ENCODE peak calls at places on chromosomes 13 and 19, in eight cellular contexts. One of them, this sample, is unnamed. For H3K4me1, the result is how much of the 10 kb centered on the place peaks cover.

GRCh38 chr13:50928609-50929274 is 19.2 kb downstream of the RNASEH2B start:
- DNase-seq in psoas muscle: no peak
- DNase-seq in tibial nerve: no peak
- DNase-seq in uterus: no peak
- DNase-seq in H1: no peak
- DNase-seq in cardiac muscle cell: peak
- DNase-seq in endodermal cell: no peak
- DNase-seq in osteoblast: no peak
- DNase-seq in this sample: no peak

GRCh38 chr19:3368848-3369336 is 2.5 kb downstream of the NFIC start:
- DNase-seq in psoas muscle: no peak
- DNase-seq in tibial nerve: no peak
- DNase-seq in uterus: no peak
- DNase-seq in H1: no peak
- DNase-seq in cardiac muscle cell: peak
- DNase-seq in endodermal cell: peak
- DNase-seq in osteoblast: peak
- DNase-seq in this sample: no peak

GRCh38 chr19:34430738-34431625 is 2.8 kb downstream of the UBA2 start:
- DNase-seq in psoas muscle: no peak
- DNase-seq in tibial nerve: no peak
- DNase-seq in uterus: no peak
- DNase-seq in H1: no peak
- DNase-seq in cardiac muscle cell: peak
- DNase-seq in endodermal cell: peak
- DNase-seq in osteoblast: peak
- DNase-seq in this sample: no peak

GRCh38 chr19:39182174-39182505 is 14.6 kb upstream of the NCCRP1 start:
- DNase-seq in psoas muscle: no peak
- DNase-seq in tibial nerve: no peak
- DNase-seq in uterus: no peak
- DNase-seq in H1: no peak
- DNase-seq in cardiac muscle cell: no peak
- DNase-seq in endodermal cell: no peak
- DNase-seq in osteoblast: peak
- DNase-seq in this sample: no peak

GRCh38 chr19:2902590-2903218 is 2.0 kb downstream of the ZNF57 start:
- DNase-seq in psoas muscle: no peak
- DNase-seq in tibial nerve: no peak
- DNase-seq in uterus: no peak
- DNase-seq in H1: no peak
- DNase-seq in cardiac muscle cell: no peak
- DNase-seq in endodermal cell: no peak
- DNase-seq in osteoblast: no peak
- DNase-seq in this sample: no peak

GRCh38 chr13:94056362-94056990 is 423.0 kb downstream of the DCT start:
- DNase-seq in psoas muscle: no peak
- DNase-seq in tibial nerve: no peak
- DNase-seq in uterus: no peak
- DNase-seq in H1: no peak
- DNase-seq in cardiac muscle cell: no peak
- DNase-seq in endodermal cell: no peak
- DNase-seq in osteoblast: peak
- DNase-seq in this sample: no peak

GRCh38 chr19:35000647-35001501 is 751 bp downstream of the GRAMD1A start:
- DNase-seq in psoas muscle: no peak
- DNase-seq in tibial nerve: no peak
- DNase-seq in uterus: no peak
- DNase-seq in H1: peak
- DNase-seq in cardiac muscle cell: peak
- DNase-seq in endodermal cell: peak
- DNase-seq in osteoblast: peak
- DNase-seq in this sample: no peak

GRCh38 chr13:29969286-29969685 is 118.9 kb upstream of the UBL3 start:
- DNase-seq in psoas muscle: no peak
- DNase-seq in tibial nerve: no peak
- DNase-seq in uterus: peak
- DNase-seq in H1: no peak
- DNase-seq in cardiac muscle cell: peak
- DNase-seq in endodermal cell: no peak
- DNase-seq in osteoblast: peak
- DNase-seq in this sample: no peak

GRCh38 chr13:79796116-79796515 is 315.2 kb downstream of the NDFIP2 start:
- DNase-seq in psoas muscle: no peak
- DNase-seq in tibial nerve: no peak
- DNase-seq in uterus: no peak
- DNase-seq in H1: no peak
- DNase-seq in cardiac muscle cell: no peak
- DNase-seq in endodermal cell: no peak
- DNase-seq in osteoblast: no peak
- DNase-seq in this sample: no peak

GRCh38 chr19:48878219-48879024 is 6.2 kb downstream of the PPP1R15A start:
- DNase-seq in psoas muscle: no peak
- DNase-seq in tibial nerve: no peak
- DNase-seq in uterus: no peak
- DNase-seq in H1: no peak
- DNase-seq in cardiac muscle cell: peak
- DNase-seq in endodermal cell: no peak
- DNase-seq in osteoblast: peak
- DNase-seq in this sample: peak

GRCh38 chr13:70523622-70524021 is 415.4 kb upstream of the KLHL1 start:
- DNase-seq in psoas muscle: no peak
- DNase-seq in tibial nerve: peak
- DNase-seq in uterus: no peak
- DNase-seq in H1: no peak
- DNase-seq in cardiac muscle cell: no peak
- DNase-seq in endodermal cell: no peak
- DNase-seq in osteoblast: no peak
- DNase-seq in this sample: no peak

GRCh38 chr19:28358604-28359003 is 854.3 kb downstream of the UQCRFS1 start:
- DNase-seq in psoas muscle: no peak
- DNase-seq in tibial nerve: no peak
- DNase-seq in uterus: no peak
- DNase-seq in H1: no peak
- DNase-seq in cardiac muscle cell: peak
- DNase-seq in endodermal cell: no peak
- DNase-seq in osteoblast: no peak
- DNase-seq in this sample: no peak

GRCh38 chr19:49658566-49659442 is 6.9 kb downstream of the IRF3 start:
- DNase-seq in psoas muscle: no peak
- DNase-seq in tibial nerve: no peak
- DNase-seq in uterus: no peak
- DNase-seq in H1: no peak
- DNase-seq in cardiac muscle cell: no peak
- DNase-seq in endodermal cell: no peak
- DNase-seq in osteoblast: no peak
- DNase-seq in this sample: no peak

GRCh38 chr19:43470288-43470687 is 4.9 kb upstream of the LYPD3 start:
- DNase-seq in psoas muscle: no peak
- DNase-seq in tibial nerve: no peak
- DNase-seq in uterus: no peak
- DNase-seq in H1: no peak
- DNase-seq in cardiac muscle cell: peak
- DNase-seq in endodermal cell: peak
- DNase-seq in osteoblast: peak
- DNase-seq in this sample: no peak

GRCh38 chr13:36432106-36432544 is at the start of gene CCNA1:
- DNase-seq in psoas muscle: peak
- DNase-seq in tibial nerve: no peak
- DNase-seq in uterus: peak
- DNase-seq in H1: peak
- DNase-seq in cardiac muscle cell: peak
- DNase-seq in endodermal cell: peak
- DNase-seq in osteoblast: no peak
- DNase-seq in this sample: no peak

GRCh38 chr13:60018536-60018935 is 145.2 kb downstream of the DIAPH3 start:
- DNase-seq in psoas muscle: no peak
- DNase-seq in tibial nerve: no peak
- DNase-seq in uterus: no peak
- DNase-seq in H1: no peak
- DNase-seq in cardiac muscle cell: no peak
- DNase-seq in endodermal cell: no peak
- DNase-seq in osteoblast: no peak
- DNase-seq in this sample: no peak

GRCh38 chr19:17467471-17468301 is 2.6 kb upstream of the SLC27A1 start:
- DNase-seq in psoas muscle: no peak
- DNase-seq in tibial nerve: no peak
- DNase-seq in uterus: no peak
- DNase-seq in H1: no peak
- DNase-seq in cardiac muscle cell: no peak
- DNase-seq in endodermal cell: no peak
- DNase-seq in osteoblast: no peak
- DNase-seq in this sample: no peak

GRCh38 chr19:17468302-17469091 is 1.8 kb upstream of the SLC27A1 start:
- DNase-seq in psoas muscle: peak
- DNase-seq in tibial nerve: no peak
- DNase-seq in uterus: peak
- DNase-seq in H1: no peak
- DNase-seq in cardiac muscle cell: peak
- DNase-seq in endodermal cell: peak
- DNase-seq in osteoblast: peak
- DNase-seq in this sample: peak

GRCh38 chr19:17470204-17470841 is at the start of gene SLC27A1:
- DNase-seq in psoas muscle: peak
- DNase-seq in tibial nerve: peak
- DNase-seq in uterus: peak
- DNase-seq in H1: peak
- DNase-seq in cardiac muscle cell: peak
- DNase-seq in endodermal cell: peak
- DNase-seq in osteoblast: peak
- DNase-seq in this sample: peak

GRCh38 chr19:17469371-17470203 is 737 bp upstream of the SLC27A1 start:
- DNase-seq in psoas muscle: peak
- DNase-seq in tibial nerve: peak
- DNase-seq in uterus: peak
- DNase-seq in H1: peak
- DNase-seq in cardiac muscle cell: peak
- DNase-seq in endodermal cell: peak
- DNase-seq in osteoblast: peak
- DNase-seq in this sample: peak

GRCh38 chr19:17469092-17469370 is 1.3 kb upstream of the SLC27A1 start:
- DNase-seq in psoas muscle: no peak
- DNase-seq in tibial nerve: no peak
- DNase-seq in uterus: no peak
- DNase-seq in H1: no peak
- DNase-seq in cardiac muscle cell: no peak
- DNase-seq in endodermal cell: no peak
- DNase-seq in osteoblast: peak
- DNase-seq in this sample: no peak
- H3K4me3 ChIP-seq in psoas muscle: peak
- H3K4me3 ChIP-seq in tibial nerve: peak
- H3K4me3 ChIP-seq in uterus: peak
- H3K4me3 ChIP-seq in H1: peak
- H3K4me3 ChIP-seq in cardiac muscle cell: peak
- H3K4me3 ChIP-seq in endodermal cell: peak
- H3K4me3 ChIP-seq in osteoblast: peak
- H3K4me3 ChIP-seq in this sample: peak

GRCh38 chr13:27601208-27601607 is 19.1 kb downstream of the LNX2 start:
- DNase-seq in psoas muscle: no peak
- DNase-seq in tibial nerve: no peak
- DNase-seq in uterus: no peak
- DNase-seq in H1: no peak
- DNase-seq in cardiac muscle cell: no peak
- DNase-seq in endodermal cell: no peak
- DNase-seq in osteoblast: no peak
- DNase-seq in this sample: no peak

GRCh38 chr13:27605099-27605498 is 15.2 kb downstream of the LNX2 start:
- DNase-seq in psoas muscle: no peak
- DNase-seq in tibial nerve: no peak
- DNase-seq in uterus: no peak
- DNase-seq in H1: no peak
- DNase-seq in cardiac muscle cell: no peak
- DNase-seq in endodermal cell: no peak
- DNase-seq in osteoblast: peak
- DNase-seq in this sample: no peak

GRCh38 chr13:27601771-27602170 is 18.6 kb downstream of the LNX2 start:
- DNase-seq in psoas muscle: no peak
- DNase-seq in tibial nerve: no peak
- DNase-seq in uterus: no peak
- DNase-seq in H1: no peak
- DNase-seq in cardiac muscle cell: no peak
- DNase-seq in endodermal cell: no peak
- DNase-seq in osteoblast: no peak
- DNase-seq in this sample: no peak

GRCh38 chr13:27607125-27607524 is 13.2 kb downstream of the LNX2 start:
- DNase-seq in psoas muscle: no peak
- DNase-seq in tibial nerve: no peak
- DNase-seq in uterus: no peak
- DNase-seq in H1: no peak
- DNase-seq in cardiac muscle cell: peak
- DNase-seq in endodermal cell: no peak
- DNase-seq in osteoblast: peak
- DNase-seq in this sample: no peak

GRCh38 chr13:27605610-27606200 is 14.6 kb downstream of the LNX2 start:
- DNase-seq in psoas muscle: no peak
- DNase-seq in tibial nerve: no peak
- DNase-seq in uterus: no peak
- DNase-seq in H1: no peak
- DNase-seq in cardiac muscle cell: peak
- DNase-seq in endodermal cell: no peak
- DNase-seq in osteoblast: peak
- DNase-seq in this sample: no peak
- TF ChIP-seq CTCF in psoas muscle: no peak
- TF ChIP-seq CTCF in tibial nerve: no peak
- TF ChIP-seq CTCF in uterus: no peak
- TF ChIP-seq CTCF in H1: no peak
- TF ChIP-seq CTCF in cardiac muscle cell: no peak
- TF ChIP-seq CTCF in endodermal cell: no peak
- TF ChIP-seq CTCF in osteoblast: no peak
- TF ChIP-seq CTCF in this sample: no peak

GRCh38 chr19:45999653-46000121 is 4.4 kb downstream of the CCDC61 start:
- DNase-seq in psoas muscle: peak
- DNase-seq in tibial nerve: no peak
- DNase-seq in uterus: no peak
- DNase-seq in H1: no peak
- DNase-seq in cardiac muscle cell: peak
- DNase-seq in endodermal cell: peak
- DNase-seq in osteoblast: no peak
- DNase-seq in this sample: no peak
- H3K4me1 ChIP-seq in psoas muscle: under half
- H3K4me1 ChIP-seq in tibial nerve: under half
- H3K4me1 ChIP-seq in uterus: under half
- H3K4me1 ChIP-seq in H1: under half
- H3K4me1 ChIP-seq in cardiac muscle cell: under half
- H3K4me1 ChIP-seq in endodermal cell: under half
- H3K4me1 ChIP-seq in osteoblast: under half
- H3K4me1 ChIP-seq in this sample: under half

DNA sequence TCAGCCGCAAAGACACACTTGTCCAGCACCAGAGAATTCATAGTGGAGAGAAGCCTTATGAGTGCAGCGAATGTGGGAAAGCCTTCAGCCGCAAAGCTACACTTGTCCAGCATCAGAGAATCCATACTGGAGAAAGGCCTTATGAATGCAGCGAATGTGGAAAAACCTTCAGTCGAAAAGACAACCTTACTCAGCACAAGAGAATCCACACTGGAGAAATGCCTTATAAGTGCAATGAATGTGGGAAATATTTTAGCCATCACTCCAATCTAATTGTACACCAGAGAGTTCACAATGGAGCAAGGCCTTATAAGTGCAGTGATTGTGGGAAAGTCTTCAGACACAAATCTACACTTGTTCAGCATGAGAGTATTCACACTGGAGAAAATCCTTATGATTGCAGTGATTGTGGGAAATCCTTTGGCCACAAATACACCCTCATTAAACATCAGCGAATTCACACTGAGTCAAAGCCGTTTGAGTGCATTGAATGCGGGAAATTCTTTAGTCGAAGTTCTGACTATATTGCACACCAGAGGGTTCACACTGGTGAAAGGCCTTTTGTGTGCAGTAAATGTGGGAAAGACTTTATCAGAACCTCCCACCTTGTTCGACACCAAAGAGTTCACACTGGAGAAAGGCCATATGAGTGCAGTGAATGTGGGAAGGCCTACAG is 6.8 kb downstream of the ZNF134 start:
- DNase-seq in psoas muscle: no peak
- DNase-seq in tibial nerve: no peak
- DNase-seq in uterus: no peak
- DNase-seq in H1: no peak
- DNase-seq in cardiac muscle cell: peak
- DNase-seq in endodermal cell: no peak
- DNase-seq in osteoblast: no peak
- DNase-seq in this sample: no peak
- H3K4me3 ChIP-seq in psoas muscle: no peak
- H3K4me3 ChIP-seq in tibial nerve: no peak
- H3K4me3 ChIP-seq in uterus: no peak
- H3K4me3 ChIP-seq in H1: peak
- H3K4me3 ChIP-seq in cardiac muscle cell: no peak
- H3K4me3 ChIP-seq in endodermal cell: peak
- H3K4me3 ChIP-seq in osteoblast: no peak
- H3K4me3 ChIP-seq in this sample: no peak